ENCODE peak calls at places on chromosomes 7 and 10, in six cellular contexts. One of them, this sample, is unnamed.

GRCh38 chr7:98352621-98353020 is 48.3 kb downstream of the BAIAP2L1 start:
- DNase-seq in adrenal gland: no peak
- DNase-seq in ELR: peak; percentile 83
- DNase-seq in left lobe of liver: no peak
- DNase-seq in T-helper 1 cell: no peak
- DNase-seq in NCI-H774: no peak
- DNase-seq in this sample: no peak

GRCh38 chr10:3828404-3829192 is 43.6 kb upstream of the KLF6 start:
- DNase-seq in adrenal gland: no peak
- DNase-seq in ELR: peak; percentile 81
- DNase-seq in left lobe of liver: no peak
- DNase-seq in T-helper 1 cell: no peak
- DNase-seq in NCI-H774: peak; percentile 26
- DNase-seq in this sample: peak; percentile 56

GRCh38 chr7:66033471-66034385 is 41.9 kb upstream of the ASL start:
- DNase-seq in adrenal gland: no peak
- DNase-seq in ELR: no peak
- DNase-seq in left lobe of liver: peak; percentile 67
- DNase-seq in T-helper 1 cell: no peak
- DNase-seq in NCI-H774: no peak
- DNase-seq in this sample: no peak

GRCh38 chr7:151442776-151443496 is 3.0 kb upstream of the CRYGN start:
- DNase-seq in adrenal gland: no peak
- DNase-seq in ELR: no peak
- DNase-seq in left lobe of liver: no peak
- DNase-seq in T-helper 1 cell: no peak
- DNase-seq in NCI-H774: no peak
- DNase-seq in this sample: no peak

GRCh38 chr7:3404490-3404889 is 103.4 kb downstream of the SDK1 start:
- DNase-seq in adrenal gland: no peak
- DNase-seq in ELR: peak; percentile 2
- DNase-seq in left lobe of liver: no peak
- DNase-seq in T-helper 1 cell: no peak
- DNase-seq in NCI-H774: peak; percentile 13
- DNase-seq in this sample: no peak

GRCh38 chr10:78292250-78292986 is 258.8 kb downstream of the RPS24 start:
- DNase-seq in adrenal gland: no peak
- DNase-seq in ELR: no peak
- DNase-seq in left lobe of liver: no peak
- DNase-seq in T-helper 1 cell: no peak
- DNase-seq in NCI-H774: no peak
- DNase-seq in this sample: no peak

GRCh38 chr10:5882961-5883360 is 6.7 kb downstream of the ANKRD16 start:
- DNase-seq in adrenal gland: no peak
- DNase-seq in ELR: no peak
- DNase-seq in left lobe of liver: peak; percentile 50
- DNase-seq in T-helper 1 cell: no peak
- DNase-seq in NCI-H774: no peak
- DNase-seq in this sample: no peak

GRCh38 chr10:19819419-19820033 is 3.3 kb downstream of the PLXDC2 start:
- DNase-seq in adrenal gland: peak; percentile 73
- DNase-seq in ELR: peak; percentile 42
- DNase-seq in left lobe of liver: no peak
- DNase-seq in T-helper 1 cell: no peak
- DNase-seq in NCI-H774: no peak
- DNase-seq in this sample: peak; percentile 62

GRCh38 chr10:24518981-24519597 is 204.6 kb downstream of the ARHGAP21 start:
- DNase-seq in adrenal gland: peak; percentile 82
- DNase-seq in ELR: peak; percentile 77
- DNase-seq in left lobe of liver: peak; percentile 50
- DNase-seq in T-helper 1 cell: no peak
- DNase-seq in NCI-H774: peak; percentile 24
- DNase-seq in this sample: peak; percentile 74

GRCh38 chr7:99368750-99369389 is 5.7 kb upstream of the ARPC1B start:
- DNase-seq in adrenal gland: no peak
- DNase-seq in ELR: no peak
- DNase-seq in left lobe of liver: no peak
- DNase-seq in T-helper 1 cell: no peak
- DNase-seq in NCI-H774: no peak
- DNase-seq in this sample: no peak

GRCh38 chr7:39271386-39271785 is 293.7 kb downstream of the POU6F2 start:
- DNase-seq in adrenal gland: peak; percentile 64
- DNase-seq in ELR: no peak
- DNase-seq in left lobe of liver: no peak
- DNase-seq in T-helper 1 cell: no peak
- DNase-seq in NCI-H774: peak; percentile 4
- DNase-seq in this sample: no peak

GRCh38 chr10:112390125-112390703 is 16.3 kb downstream of the ACSL5 start:
- DNase-seq in adrenal gland: no peak
- DNase-seq in ELR: no peak
- DNase-seq in left lobe of liver: no peak
- DNase-seq in T-helper 1 cell: no peak
- DNase-seq in NCI-H774: no peak
- DNase-seq in this sample: no peak